ENCODE peak calls at places on chromosome 21, in five cellular contexts. One of them, this sample, is unnamed.
A peak's percentile ranks its signal among the peaks of the same experiment; 100 is the strongest.

GRCh38 chr21:37153935-37154350 is 80.9 kb downstream of the TTC3 start:
- DNase-seq in mesendoderm: no peak
- DNase-seq in GM23248: no peak
- DNase-seq in PC-3: peak; percentile 57
- DNase-seq in HepG2: peak; percentile 98
- DNase-seq in this sample: no peak

GRCh38 chr21:44496900-44497550 is 41.7 kb downstream of the LRRC3 start:
- DNase-seq in PC-3: no peak
- DNase-seq in mesendoderm: no peak
- DNase-seq in HepG2: no peak
- DNase-seq in GM23248: peak; percentile 31
- DNase-seq in this sample: no peak

GRCh38 chr21:41752231-41752681 is 14.6 kb downstream of the RIPK4 start:
- DNase-seq in HepG2: no peak
- DNase-seq in GM23248: peak; percentile 91
- DNase-seq in mesendoderm: peak; percentile 74
- DNase-seq in PC-3: peak; percentile 81
- DNase-seq in this sample: no peak

GRCh38 chr21:42465008-42465878 is 30.8 kb downstream of the RSPH1 start:
- DNase-seq in HepG2: no peak
- DNase-seq in GM23248: no peak
- DNase-seq in mesendoderm: peak; percentile 22
- DNase-seq in PC-3: no peak
- DNase-seq in this sample: no peak

GRCh38 chr21:45111703-45112102 is 37.3 kb downstream of the ADARB1 start:
- DNase-seq in HepG2: no peak
- DNase-seq in mesendoderm: no peak
- DNase-seq in PC-3: no peak
- DNase-seq in GM23248: no peak
- DNase-seq in this sample: no peak

GRCh38 chr21:32886339-32886738 is 114.8 kb upstream of the PAXBP1 start:
- DNase-seq in HepG2: peak; percentile 7
- DNase-seq in GM23248: no peak
- DNase-seq in mesendoderm: no peak
- DNase-seq in PC-3: peak; percentile 9
- DNase-seq in this sample: no peak

GRCh38 chr21:16533692-16534407 is 804.1 kb downstream of the USP25 start:
- DNase-seq in HepG2: no peak
- DNase-seq in mesendoderm: no peak
- DNase-seq in GM23248: peak; percentile 60
- DNase-seq in PC-3: no peak
- DNase-seq in this sample: no peak

GRCh38 chr21:42081931-42082381 is 10.8 kb downstream of the UMODL1 start:
- DNase-seq in GM23248: no peak
- DNase-seq in PC-3: no peak
- DNase-seq in mesendoderm: no peak
- DNase-seq in HepG2: no peak
- DNase-seq in this sample: no peak

GRCh38 chr21:18545908-18546307 is 142.3 kb upstream of the TMPRSS15 start:
- DNase-seq in GM23248: no peak
- DNase-seq in PC-3: peak; percentile 37
- DNase-seq in mesendoderm: no peak
- DNase-seq in HepG2: no peak
- DNase-seq in this sample: no peak

GRCh38 chr21:38937844-38938243 is 132.1 kb downstream of the ETS2 start:
- DNase-seq in HepG2: no peak
- DNase-seq in mesendoderm: no peak
- DNase-seq in GM23248: no peak
- DNase-seq in PC-3: no peak
- DNase-seq in this sample: no peak

GRCh38 chr21:38937286-38937790 is 131.6 kb downstream of the ETS2 start:
- DNase-seq in PC-3: no peak
- DNase-seq in mesendoderm: no peak
- DNase-seq in GM23248: no peak
- DNase-seq in HepG2: no peak
- DNase-seq in this sample: no peak

GRCh38 chr21:38942617-38943245 is 137.0 kb downstream of the ETS2 start:
- DNase-seq in GM23248: no peak
- DNase-seq in mesendoderm: no peak
- DNase-seq in HepG2: no peak
- DNase-seq in PC-3: no peak
- DNase-seq in this sample: no peak

GRCh38 chr21:38936237-38936636 is 130.5 kb downstream of the ETS2 start:
- DNase-seq in mesendoderm: peak; percentile 46
- DNase-seq in PC-3: no peak
- DNase-seq in GM23248: no peak
- DNase-seq in HepG2: no peak
- DNase-seq in this sample: no peak

DNA sequence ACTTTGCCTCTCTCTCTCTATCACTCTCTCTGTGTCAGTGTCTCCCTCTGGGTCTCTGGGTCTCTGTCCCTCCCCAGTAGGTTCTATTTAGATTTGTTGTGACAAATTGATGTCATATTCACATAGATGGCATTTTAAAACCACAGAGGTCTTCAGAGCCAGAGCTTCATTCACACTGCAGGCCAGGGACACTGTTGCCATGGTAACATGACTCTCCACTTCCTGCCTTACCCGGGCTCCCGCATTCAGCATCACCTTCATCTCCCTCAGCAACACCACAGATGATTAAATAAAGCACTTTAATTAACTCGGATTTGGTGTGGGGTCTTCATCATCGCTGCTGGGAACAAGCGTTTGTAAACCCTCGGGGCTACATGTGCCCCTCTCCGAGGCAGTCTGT is 132.6 kb downstream of the ETS2 start:
- DNase-seq in GM23248: peak; percentile 50
- DNase-seq in PC-3: no peak
- DNase-seq in mesendoderm: peak; percentile 77
- DNase-seq in HepG2: no peak
- DNase-seq in this sample: no peak
- H3K4me2 ChIP-seq in GM23248: no peak overlapping the region
- H3K4me2 ChIP-seq in PC-3: no peak overlapping the region
- H3K4me2 ChIP-seq in mesendoderm: no peak overlapping the region
- H3K4me2 ChIP-seq in HepG2: no peak overlapping the region
- H3K4me2 ChIP-seq in this sample: no peak overlapping the region

GRCh38 chr21:34670220-34670961 is 1.6 kb downstream of the CLIC6 start:
- DNase-seq in mesendoderm: peak; percentile 66
- DNase-seq in HepG2: no peak
- DNase-seq in PC-3: no peak
- DNase-seq in GM23248: peak; percentile 49
- DNase-seq in this sample: no peak
- H3K4me2 ChIP-seq in mesendoderm: peak overlapping the region; percentile 81
- H3K4me2 ChIP-seq in HepG2: peak overlapping the region; percentile 56
- H3K4me2 ChIP-seq in PC-3: no peak overlapping the region
- H3K4me2 ChIP-seq in GM23248: peak overlapping the region; percentile 59
- H3K4me2 ChIP-seq in this sample: no peak overlapping the region

GRCh38 chr21:25513810-25514209 is 93.5 kb downstream of the MRPL39 start:
- DNase-seq in PC-3: no peak
- DNase-seq in HepG2: no peak
- DNase-seq in mesendoderm: no peak
- DNase-seq in GM23248: no peak
- DNase-seq in this sample: no peak

GRCh38 chr21:25515484-25516405 is 91.5 kb downstream of the MRPL39 start:
- DNase-seq in mesendoderm: peak; percentile 10
- DNase-seq in GM23248: no peak
- DNase-seq in HepG2: no peak
- DNase-seq in PC-3: peak; percentile 11
- DNase-seq in this sample: no peak

GRCh38 chr21:25518491-25518911 is 88.8 kb downstream of the MRPL39 start:
- DNase-seq in PC-3: peak; percentile 8
- DNase-seq in mesendoderm: peak; percentile 82
- DNase-seq in GM23248: no peak
- DNase-seq in HepG2: no peak
- DNase-seq in this sample: no peak
- H3K4me2 ChIP-seq in PC-3: no peak overlapping the region
- H3K4me2 ChIP-seq in mesendoderm: no peak overlapping the region
- H3K4me2 ChIP-seq in GM23248: no peak overlapping the region
- H3K4me2 ChIP-seq in HepG2: no peak overlapping the region
- H3K4me2 ChIP-seq in this sample: no peak overlapping the region

GRCh38 chr21:29194342-29194741 is 63.9 kb downstream of the MAP3K7CL start:
- DNase-seq in PC-3: peak; percentile 60
- DNase-seq in GM23248: no peak
- DNase-seq in HepG2: peak; percentile 73
- DNase-seq in mesendoderm: no peak
- DNase-seq in this sample: no peak

GRCh38 chr21:29193907-29194306 is 63.5 kb downstream of the MAP3K7CL start:
- DNase-seq in HepG2: peak; percentile 59
- DNase-seq in mesendoderm: no peak
- DNase-seq in PC-3: peak; percentile 33
- DNase-seq in GM23248: no peak
- DNase-seq in this sample: no peak

GRCh38 chr21:29196664-29197052 is 66.2 kb downstream of the MAP3K7CL start:
- DNase-seq in mesendoderm: no peak
- DNase-seq in HepG2: no peak
- DNase-seq in GM23248: peak; percentile 15
- DNase-seq in PC-3: peak; percentile 9
- DNase-seq in this sample: no peak

GRCh38 chr21:29194847-29195246 is 64.4 kb downstream of the MAP3K7CL start:
- DNase-seq in PC-3: peak; percentile 22
- DNase-seq in HepG2: peak; percentile 25
- DNase-seq in GM23248: peak; percentile 47
- DNase-seq in mesendoderm: no peak
- DNase-seq in this sample: no peak

GRCh38 chr21:29196021-29196663 is 65.7 kb downstream of the MAP3K7CL start:
- DNase-seq in PC-3: peak; percentile 95
- DNase-seq in GM23248: peak; percentile 92
- DNase-seq in mesendoderm: peak; percentile 72
- DNase-seq in HepG2: peak; percentile 70
- DNase-seq in this sample: peak; percentile 77
- H3K4me2 ChIP-seq in PC-3: peak overlapping the region; percentile 78
- H3K4me2 ChIP-seq in GM23248: peak overlapping the region; percentile 84
- H3K4me2 ChIP-seq in mesendoderm: no peak overlapping the region
- H3K4me2 ChIP-seq in HepG2: peak overlapping the region; percentile 50
- H3K4me2 ChIP-seq in this sample: peak overlapping the region; percentile 76